ENCODE peak calls at places on chromosomes 4 and X, in five cellular contexts. L is NCI-H2081; U is RCC 7860; S is C1 segment of cervical spinal cord; M is activated gamma-delta T cell treated with anti-CD3 and anti-CD28 coated beads, Interleukin-2, amount 50 U/mL, for 16 hours. H is an unnamed sample.

GRCh38 chrX:79413009-79413408 is 45.9 kb upstream of the ITM2A start:
- DNase-seq in U (no peak), S (no peak), L (no peak), M (no peak), H (peak)

GRCh38 chr4:123217676-123218075 is 178.9 kb upstream of the SPRY1 start:
- DNase-seq in L (peak), S (no peak), M (no peak), U (no peak), H (no peak)

GRCh38 chr4:153211986-153212720 is 7.9 kb downstream of the TRIM2 start:
- DNase-seq in U (no peak), L (no peak), S (no peak), M (no peak), H (no peak)

GRCh38 chrX:15334561-15334960 is 762 bp downstream of the PIGA start:
- DNase-seq in L (no peak), M (no peak), U (peak), S (no peak), H (peak)

GRCh38 chr4:186932631-186933150 is 209.0 kb upstream of the FAT1 start:
- DNase-seq in U (no peak), S (no peak), L (no peak), M (no peak), H (no peak)

GRCh38 chr4:12635629-12636028 is 848.5 kb downstream of the RAB28 start:
- DNase-seq in S (no peak), U (no peak), M (no peak), L (no peak), H (no peak)

GRCh38 chr4:168787801-168788200 is 222.3 kb downstream of the CBR4 start:
- DNase-seq in L (no peak), U (peak), M (no peak), S (no peak), H (no peak)

GRCh38 chrX:136397001-136397400 is 90.7 kb upstream of the BRS3 start:
- DNase-seq in U (no peak), L (no peak), S (no peak), M (no peak), H (peak)

GRCh38 chr4:24644983-24645764 is 60.8 kb upstream of the DHX15 start:
- DNase-seq in S (no peak), M (no peak), U (no peak), L (peak), H (no peak)

GRCh38 chr4:99998062-99998880 is 48.2 kb upstream of the H2AZ1 start:
- DNase-seq in M (no peak), S (peak), U (no peak), L (peak), H (peak)

GRCh38 chrX:40314070-40314469 is 216.3 kb upstream of the BCOR start:
- DNase-seq in S (no peak), U (no peak), L (no peak), M (no peak), H (no peak)

GRCh38 chrX:47091149-47091775 is 13.0 kb downstream of the RGN start:
- DNase-seq in L (no peak), M (no peak), U (no peak), S (peak), H (no peak)

GRCh38 chrX:115147220-115147619 is 42.0 kb upstream of the RBMXL3 start:
- DNase-seq in L (peak), S (no peak), U (peak), M (no peak), H (peak)

GRCh38 chrX:107935664-107936433 is 46.3 kb downstream of the TEX13B start:
- DNase-seq in L (peak), M (no peak), U (peak), S (no peak), H (no peak)

GRCh38 chr4:45063166-45063565 is 336.8 kb upstream of the GNPDA2 start:
- DNase-seq in L (peak), U (no peak), S (no peak), M (no peak), H (no peak)

GRCh38 chr4:5802565-5802964 is 90.3 kb downstream of the CRMP1 start:
- DNase-seq in S (no peak), M (no peak), L (no peak), U (no peak), H (no peak)

GRCh38 chrX:154327026-154327820 is 31.6 kb downstream of the TKTL1 start:
- DNase-seq in S (no peak), U (no peak), M (no peak), L (no peak), H (no peak)

GRCh38 chr4:20028694-20029093 is 223.0 kb upstream of the SLIT2 start:
- DNase-seq in M (no peak), U (no peak), L (no peak), S (no peak), H (peak)

GRCh38 chr4:23423540-23423939 is 466.3 kb downstream of the PPARGC1A start:
- DNase-seq in M (no peak), L (no peak), S (no peak), U (no peak), H (no peak)